ENCODE peak calls at places on chromosomes 4 and X, in five cellular contexts. M is ovary, R is IMR-90, P is A549, O is bronchial epithelial cell. J is an unnamed sample.

GRCh38 chrX:37846934-37847732 is at the start of gene DYNLT3:
- DNase-seq in M (peak), R (peak), P (peak), O (peak), J (peak)

GRCh38 chr4:83113429-83113786 is 1.1 kb downstream of the PLAC8 start:
- DNase-seq in M (no peak), R (no peak), P (no peak), O (no peak), J (no peak)

GRCh38 chr4:111960241-111960667 is 185.0 kb upstream of the FAM241A start:
- DNase-seq in M (no peak), R (no peak), P (peak), O (peak), J (peak)

GRCh38 chr4:47287735-47288134 is 175.8 kb downstream of the COMMD8 start:
- DNase-seq in M (no peak), R (peak), P (no peak), O (peak), J (no peak)

GRCh38 chr4:37685726-37686372 is 327 bp downstream of the RELL1 start:
- DNase-seq in M (no peak), R (peak), P (peak), O (no peak), J (no peak)

GRCh38 chrX:46178763-46179162 is 366.5 kb downstream of the ZNF674 start:
- DNase-seq in M (no peak), R (no peak), P (no peak), O (no peak), J (no peak)

GRCh38 chr4:63580796-63581475 is 828.3 kb downstream of the TECRL start:
- DNase-seq in M (no peak), R (no peak), P (no peak), O (no peak), J (no peak)

GRCh38 chr4:1074077-1074476 is 39.3 kb downstream of the RNF212 start:
- DNase-seq in M (peak), R (no peak), P (no peak), O (no peak), J (no peak)

GRCh38 chr4:169185133-169185956 is 85.4 kb downstream of the SH3RF1 start:
- DNase-seq in M (no peak), R (no peak), P (peak), O (peak), J (peak)

GRCh38 chrX:90883479-90883878 is 551.2 kb upstream of the PABPC5 start:
- DNase-seq in M (no peak), R (no peak), P (no peak), O (no peak), J (no peak)

GRCh38 chr4:90025248-90025647 is 101.9 kb upstream of the CCSER1 start:
- DNase-seq in M (no peak), R (peak), P (peak), O (peak), J (no peak)
- TF ChIP-seq CTCF in M (no peak), R (peak), P (peak), O (peak), J (no peak)

DNA sequence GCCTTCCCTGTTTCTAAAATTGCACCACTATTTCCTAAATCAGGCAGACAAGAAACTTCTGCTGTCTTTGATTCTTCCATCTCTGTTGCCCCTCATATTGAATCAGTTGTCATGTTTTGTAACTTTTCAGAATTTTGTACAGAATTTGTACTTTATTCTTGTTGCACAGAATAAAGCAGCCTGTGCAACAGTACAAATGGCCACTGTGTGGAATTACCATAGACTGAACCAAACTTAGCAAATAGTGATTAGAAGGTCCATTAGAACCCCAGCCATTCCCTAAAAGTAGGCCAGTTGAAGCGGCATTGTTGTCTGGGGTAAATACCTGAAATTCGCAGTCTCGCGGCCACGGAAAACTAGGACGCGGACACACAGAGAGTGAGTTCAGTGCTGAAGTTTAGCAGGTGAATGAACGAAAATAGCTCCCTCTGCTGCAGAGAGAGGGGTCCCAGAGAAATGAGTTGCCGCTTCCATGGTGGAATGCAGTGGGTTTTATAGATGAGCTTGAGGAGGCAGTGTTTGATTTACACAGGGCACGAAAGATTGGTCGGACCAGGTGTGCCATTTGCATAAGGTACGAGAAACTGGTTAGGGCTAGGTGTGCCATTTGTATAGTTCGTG is 71.8 kb downstream of the C4orf33 start:
- DNase-seq in M (no peak), R (peak), P (no peak), O (no peak), J (no peak)
- TF ChIP-seq CTCF in M (no peak), R (no peak), P (no peak), O (no peak), J (no peak)

DNA sequence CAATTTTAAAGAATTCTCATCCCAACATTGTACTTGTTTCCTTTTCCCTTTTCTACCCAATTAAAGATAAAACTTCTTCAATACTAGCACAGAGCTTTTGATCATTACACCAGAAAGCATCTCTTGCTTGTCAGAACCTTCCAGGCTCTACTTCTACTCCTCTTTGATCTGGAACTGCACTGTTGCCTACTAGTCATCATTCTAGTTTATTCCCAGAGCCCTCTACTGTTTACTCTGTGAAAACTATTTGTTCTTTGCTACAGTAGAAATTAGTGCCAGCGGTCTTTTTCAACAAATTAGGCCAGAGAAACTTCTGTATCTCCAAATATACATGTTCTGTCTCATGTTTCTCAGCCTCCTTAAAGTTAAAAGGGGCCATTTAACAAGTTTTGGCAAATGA is 46.8 kb upstream of the TMPRSS11F start:
- DNase-seq in M (no peak), R (no peak), P (no peak), O (no peak), J (no peak)
- TF ChIP-seq CTCF in M (no peak), R (no peak), P (no peak), O (peak), J (no peak)

GRCh38 chr4:110170861-110171260 is 27.6 kb downstream of the ELOVL6 start:
- DNase-seq in M (no peak), R (no peak), P (no peak), O (no peak), J (no peak)
- TF ChIP-seq CTCF in M (no peak), R (no peak), P (no peak), O (no peak), J (no peak)

J was measured in Calu3.